ENCODE peak calls at places on chromosomes 1 and 21, in nine cellular contexts. One of them, this sample, is unnamed.

GRCh38 chr1:48292706-48293105 is 70.2 kb downstream of the SLC5A9 start:
- DNase-seq in PC-3: no peak
- DNase-seq in foreskin fibroblast: no peak
- DNase-seq in uterus: no peak
- DNase-seq in fibroblast of lung: no peak
- DNase-seq in choroid plexus epithelial cell: no peak
- DNase-seq in GM23338: no peak
- DNase-seq in cardiac muscle cell: no peak
- DNase-seq in progenitor cell of endocrine pancreas: no peak
- DNase-seq in this sample: no peak

GRCh38 chr21:35479529-35479928 is 430.4 kb upstream of the RUNX1 start:
- DNase-seq in PC-3: no peak
- DNase-seq in foreskin fibroblast: no peak
- DNase-seq in uterus: no peak
- DNase-seq in fibroblast of lung: no peak
- DNase-seq in choroid plexus epithelial cell: no peak
- DNase-seq in GM23338: no peak
- DNase-seq in cardiac muscle cell: no peak
- DNase-seq in progenitor cell of endocrine pancreas: no peak
- DNase-seq in this sample: no peak

GRCh38 chr1:162284206-162284955 is 92.3 kb downstream of the SPATA46 start:
- DNase-seq in PC-3: no peak
- DNase-seq in foreskin fibroblast: no peak
- DNase-seq in uterus: no peak
- DNase-seq in fibroblast of lung: peak; percentile 56
- DNase-seq in choroid plexus epithelial cell: peak; percentile 55
- DNase-seq in GM23338: no peak
- DNase-seq in cardiac muscle cell: peak; percentile 51
- DNase-seq in progenitor cell of endocrine pancreas: no peak
- DNase-seq in this sample: no peak

GRCh38 chr1:207910678-207911354 is at the start of gene CD34:
- DNase-seq in PC-3: no peak
- DNase-seq in foreskin fibroblast: no peak
- DNase-seq in uterus: peak; percentile 62
- DNase-seq in fibroblast of lung: peak; percentile 40
- DNase-seq in choroid plexus epithelial cell: no peak
- DNase-seq in GM23338: peak; percentile 73
- DNase-seq in cardiac muscle cell: peak; percentile 36
- DNase-seq in progenitor cell of endocrine pancreas: no peak
- DNase-seq in this sample: no peak

GRCh38 chr1:164622057-164622840 is 63.3 kb downstream of the PBX1 start:
- DNase-seq in PC-3: no peak
- DNase-seq in foreskin fibroblast: no peak
- DNase-seq in uterus: no peak
- DNase-seq in fibroblast of lung: no peak
- DNase-seq in choroid plexus epithelial cell: no peak
- DNase-seq in GM23338: no peak
- DNase-seq in cardiac muscle cell: peak; percentile 36
- DNase-seq in progenitor cell of endocrine pancreas: no peak
- DNase-seq in this sample: no peak

GRCh38 chr1:17052038-17052437 is 1.8 kb downstream of the SDHB start:
- DNase-seq in PC-3: no peak
- DNase-seq in foreskin fibroblast: no peak
- DNase-seq in uterus: no peak
- DNase-seq in fibroblast of lung: no peak
- DNase-seq in choroid plexus epithelial cell: no peak
- DNase-seq in GM23338: no peak
- DNase-seq in cardiac muscle cell: no peak
- DNase-seq in progenitor cell of endocrine pancreas: no peak
- DNase-seq in this sample: no peak

GRCh38 chr1:15762546-15762945 is 4.0 kb downstream of the FBLIM1 start:
- DNase-seq in PC-3: no peak
- DNase-seq in foreskin fibroblast: no peak
- DNase-seq in uterus: no peak
- DNase-seq in fibroblast of lung: no peak
- DNase-seq in choroid plexus epithelial cell: no peak
- DNase-seq in GM23338: peak; percentile 59
- DNase-seq in cardiac muscle cell: no peak
- DNase-seq in progenitor cell of endocrine pancreas: no peak
- DNase-seq in this sample: no peak

GRCh38 chr1:246506785-246507639 is at the start of gene SMYD3:
- DNase-seq in PC-3: peak; percentile 88
- DNase-seq in foreskin fibroblast: peak; percentile 75
- DNase-seq in uterus: peak; percentile 50
- DNase-seq in fibroblast of lung: peak; percentile 66
- DNase-seq in choroid plexus epithelial cell: peak; percentile 72
- DNase-seq in GM23338: peak; percentile 91
- DNase-seq in cardiac muscle cell: peak; percentile 82
- DNase-seq in progenitor cell of endocrine pancreas: peak; percentile 76
- DNase-seq in this sample: peak; percentile 37

GRCh38 chr1:15720861-15721260 is 15.2 kb upstream of the SLC25A34 start:
- DNase-seq in PC-3: no peak
- DNase-seq in foreskin fibroblast: no peak
- DNase-seq in uterus: no peak
- DNase-seq in fibroblast of lung: no peak
- DNase-seq in choroid plexus epithelial cell: no peak
- DNase-seq in GM23338: no peak
- DNase-seq in cardiac muscle cell: no peak
- DNase-seq in progenitor cell of endocrine pancreas: no peak
- DNase-seq in this sample: no peak

GRCh38 chr1:29542476-29543015 is 306.2 kb downstream of the PTPRU start:
- DNase-seq in PC-3: no peak
- DNase-seq in foreskin fibroblast: no peak
- DNase-seq in uterus: no peak
- DNase-seq in fibroblast of lung: no peak
- DNase-seq in choroid plexus epithelial cell: no peak
- DNase-seq in GM23338: no peak
- DNase-seq in cardiac muscle cell: no peak
- DNase-seq in progenitor cell of endocrine pancreas: no peak
- DNase-seq in this sample: no peak

GRCh38 chr1:173868266-173869107 is at the start of gene ZBTB37:
- DNase-seq in PC-3: peak; percentile 78
- DNase-seq in foreskin fibroblast: no peak
- DNase-seq in uterus: peak; percentile 81
- DNase-seq in fibroblast of lung: peak; percentile 68
- DNase-seq in choroid plexus epithelial cell: peak; percentile 35
- DNase-seq in GM23338: peak; percentile 99
- DNase-seq in cardiac muscle cell: peak; percentile 41
- DNase-seq in progenitor cell of endocrine pancreas: peak; percentile 97
- DNase-seq in this sample: peak; percentile 27

GRCh38 chr1:16013220-16013907 is 4.5 kb downstream of the HSPB7 start:
- DNase-seq in PC-3: peak; percentile 36
- DNase-seq in foreskin fibroblast: no peak
- DNase-seq in uterus: peak; percentile 91
- DNase-seq in fibroblast of lung: peak; percentile 86
- DNase-seq in choroid plexus epithelial cell: peak; percentile 89
- DNase-seq in GM23338: peak; percentile 90
- DNase-seq in cardiac muscle cell: peak; percentile 79
- DNase-seq in progenitor cell of endocrine pancreas: peak; percentile 49
- DNase-seq in this sample: no peak

DNA sequence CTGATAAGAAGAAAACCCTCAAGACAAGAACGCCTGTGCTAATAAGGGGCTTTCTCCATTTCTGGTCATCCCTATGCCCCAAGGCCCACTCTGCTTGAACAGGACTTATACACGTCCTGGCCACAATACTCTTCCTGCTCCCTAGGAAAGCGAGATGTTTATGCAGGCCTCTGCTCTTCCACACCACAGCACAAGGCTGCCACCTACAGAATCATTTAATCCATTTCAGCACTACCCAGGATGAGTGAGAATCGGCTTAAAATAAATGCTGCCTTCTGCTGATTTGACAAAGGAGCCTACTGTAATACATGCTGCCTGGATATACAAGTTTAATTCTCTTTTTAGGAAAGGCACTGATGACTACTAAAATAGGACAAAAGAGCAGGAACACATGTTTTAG is 29.4 kb downstream of the FRRS1 start:
- DNase-seq in PC-3: peak; percentile 61
- DNase-seq in foreskin fibroblast: peak; percentile 48
- DNase-seq in uterus: peak; percentile 28
- DNase-seq in fibroblast of lung: peak; percentile 68
- DNase-seq in choroid plexus epithelial cell: peak; percentile 91
- DNase-seq in GM23338: peak; percentile 82
- DNase-seq in cardiac muscle cell: peak; percentile 79
- DNase-seq in progenitor cell of endocrine pancreas: no peak
- DNase-seq in this sample: peak; percentile 15
- TF ChIP-seq CTCF in PC-3: peak; percentile 72
- TF ChIP-seq CTCF in foreskin fibroblast: peak; percentile 48
- TF ChIP-seq CTCF in uterus: peak; percentile 53
- TF ChIP-seq CTCF in fibroblast of lung: peak; percentile 56
- TF ChIP-seq CTCF in choroid plexus epithelial cell: peak; percentile 81
- TF ChIP-seq CTCF in GM23338: peak; percentile 76
- TF ChIP-seq CTCF in cardiac muscle cell: peak; percentile 54
- TF ChIP-seq CTCF in progenitor cell of endocrine pancreas: peak; percentile 53
- TF ChIP-seq CTCF in this sample: peak; percentile 46

GRCh38 chr1:171484760-171485374 is 463 bp upstream of the PRRC2C start:
- DNase-seq in PC-3: no peak
- DNase-seq in foreskin fibroblast: peak; percentile 7
- DNase-seq in uterus: peak; percentile 16
- DNase-seq in fibroblast of lung: no peak
- DNase-seq in choroid plexus epithelial cell: no peak
- DNase-seq in GM23338: no peak
- DNase-seq in cardiac muscle cell: no peak
- DNase-seq in progenitor cell of endocrine pancreas: no peak
- DNase-seq in this sample: no peak
- TF ChIP-seq CTCF in PC-3: peak; percentile 98
- TF ChIP-seq CTCF in foreskin fibroblast: no peak
- TF ChIP-seq CTCF in uterus: no peak
- TF ChIP-seq CTCF in fibroblast of lung: no peak
- TF ChIP-seq CTCF in choroid plexus epithelial cell: no peak
- TF ChIP-seq CTCF in GM23338: no peak
- TF ChIP-seq CTCF in cardiac muscle cell: no peak
- TF ChIP-seq CTCF in progenitor cell of endocrine pancreas: no peak
- TF ChIP-seq CTCF in this sample: no peak

GRCh38 chr1:2355408-2356261 is 35.7 kb downstream of the MORN1 start:
- DNase-seq in PC-3: no peak
- DNase-seq in foreskin fibroblast: no peak
- DNase-seq in uterus: no peak
- DNase-seq in fibroblast of lung: no peak
- DNase-seq in choroid plexus epithelial cell: no peak
- DNase-seq in GM23338: no peak
- DNase-seq in cardiac muscle cell: no peak
- DNase-seq in progenitor cell of endocrine pancreas: no peak
- DNase-seq in this sample: no peak

GRCh38 chr1:2353215-2353906 is 38.0 kb downstream of the MORN1 start:
- DNase-seq in PC-3: no peak
- DNase-seq in foreskin fibroblast: no peak
- DNase-seq in uterus: no peak
- DNase-seq in fibroblast of lung: no peak
- DNase-seq in choroid plexus epithelial cell: no peak
- DNase-seq in GM23338: no peak
- DNase-seq in cardiac muscle cell: no peak
- DNase-seq in progenitor cell of endocrine pancreas: no peak
- DNase-seq in this sample: no peak

GRCh38 chr1:2353907-2354438 is 37.4 kb downstream of the MORN1 start:
- DNase-seq in PC-3: no peak
- DNase-seq in foreskin fibroblast: no peak
- DNase-seq in uterus: no peak
- DNase-seq in fibroblast of lung: no peak
- DNase-seq in choroid plexus epithelial cell: no peak
- DNase-seq in GM23338: no peak
- DNase-seq in cardiac muscle cell: no peak
- DNase-seq in progenitor cell of endocrine pancreas: no peak
- DNase-seq in this sample: no peak

GRCh38 chr1:2356401-2356800 is 35.0 kb downstream of the MORN1 start:
- DNase-seq in PC-3: no peak
- DNase-seq in foreskin fibroblast: no peak
- DNase-seq in uterus: no peak
- DNase-seq in fibroblast of lung: no peak
- DNase-seq in choroid plexus epithelial cell: no peak
- DNase-seq in GM23338: no peak
- DNase-seq in cardiac muscle cell: no peak
- DNase-seq in progenitor cell of endocrine pancreas: no peak
- DNase-seq in this sample: no peak

GRCh38 chr1:2354511-2355407 is 36.6 kb downstream of the MORN1 start:
- DNase-seq in PC-3: no peak
- DNase-seq in foreskin fibroblast: no peak
- DNase-seq in uterus: no peak
- DNase-seq in fibroblast of lung: no peak
- DNase-seq in choroid plexus epithelial cell: peak; percentile 16
- DNase-seq in GM23338: no peak
- DNase-seq in cardiac muscle cell: no peak
- DNase-seq in progenitor cell of endocrine pancreas: no peak
- DNase-seq in this sample: no peak
- TF ChIP-seq CTCF in PC-3: no peak
- TF ChIP-seq CTCF in foreskin fibroblast: no peak
- TF ChIP-seq CTCF in uterus: no peak
- TF ChIP-seq CTCF in fibroblast of lung: no peak
- TF ChIP-seq CTCF in choroid plexus epithelial cell: no peak
- TF ChIP-seq CTCF in GM23338: no peak
- TF ChIP-seq CTCF in cardiac muscle cell: no peak
- TF ChIP-seq CTCF in progenitor cell of endocrine pancreas: no peak
- TF ChIP-seq CTCF in this sample: no peak

GRCh38 chr1:42477775-42478174 is 14.7 kb downstream of the CCDC30 start:
- DNase-seq in PC-3: no peak
- DNase-seq in foreskin fibroblast: no peak
- DNase-seq in uterus: no peak
- DNase-seq in fibroblast of lung: no peak
- DNase-seq in choroid plexus epithelial cell: no peak
- DNase-seq in GM23338: no peak
- DNase-seq in cardiac muscle cell: no peak
- DNase-seq in progenitor cell of endocrine pancreas: no peak
- DNase-seq in this sample: no peak

GRCh38 chr1:42480921-42481320 is 17.8 kb downstream of the CCDC30 start:
- DNase-seq in PC-3: no peak
- DNase-seq in foreskin fibroblast: no peak
- DNase-seq in uterus: no peak
- DNase-seq in fibroblast of lung: no peak
- DNase-seq in choroid plexus epithelial cell: no peak
- DNase-seq in GM23338: no peak
- DNase-seq in cardiac muscle cell: peak; percentile 2
- DNase-seq in progenitor cell of endocrine pancreas: no peak
- DNase-seq in this sample: no peak

GRCh38 chr1:42476605-42477004 is 13.5 kb downstream of the CCDC30 start:
- DNase-seq in PC-3: no peak
- DNase-seq in foreskin fibroblast: no peak
- DNase-seq in uterus: no peak
- DNase-seq in fibroblast of lung: no peak
- DNase-seq in choroid plexus epithelial cell: no peak
- DNase-seq in GM23338: no peak
- DNase-seq in cardiac muscle cell: no peak
- DNase-seq in progenitor cell of endocrine pancreas: no peak
- DNase-seq in this sample: no peak

GRCh38 chr1:42482635-42483153 is 19.6 kb downstream of the CCDC30 start:
- DNase-seq in PC-3: no peak
- DNase-seq in foreskin fibroblast: no peak
- DNase-seq in uterus: no peak
- DNase-seq in fibroblast of lung: peak; percentile 10
- DNase-seq in choroid plexus epithelial cell: no peak
- DNase-seq in GM23338: no peak
- DNase-seq in cardiac muscle cell: no peak
- DNase-seq in progenitor cell of endocrine pancreas: no peak
- DNase-seq in this sample: no peak

DNA sequence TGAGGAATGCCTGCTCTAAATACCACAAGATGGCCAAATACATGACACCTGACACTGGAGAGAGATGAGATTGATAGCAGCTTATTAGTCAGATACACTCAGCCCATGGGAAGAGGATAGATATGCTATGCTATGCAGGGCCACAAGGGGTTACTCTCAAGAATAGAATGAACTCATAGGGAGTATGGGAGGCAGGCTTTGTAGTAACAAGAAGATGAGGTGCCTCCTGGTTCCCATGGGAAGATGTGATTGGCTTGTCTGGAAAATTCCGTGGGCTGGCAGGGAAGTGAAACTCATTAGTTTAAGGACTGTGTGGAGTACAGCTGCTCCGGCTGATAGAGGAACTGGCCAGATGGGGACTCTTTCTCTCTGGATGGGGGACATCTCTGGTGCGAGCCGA is 16.5 kb downstream of the CCDC30 start:
- DNase-seq in PC-3: peak; percentile 55
- DNase-seq in foreskin fibroblast: no peak
- DNase-seq in uterus: no peak
- DNase-seq in fibroblast of lung: peak; percentile 30
- DNase-seq in choroid plexus epithelial cell: peak; percentile 17
- DNase-seq in GM23338: peak; percentile 89
- DNase-seq in cardiac muscle cell: peak; percentile 11
- DNase-seq in progenitor cell of endocrine pancreas: no peak
- DNase-seq in this sample: no peak
- TF ChIP-seq CTCF in PC-3: peak; percentile 47
- TF ChIP-seq CTCF in foreskin fibroblast: peak; percentile 11
- TF ChIP-seq CTCF in uterus: no peak
- TF ChIP-seq CTCF in fibroblast of lung: no peak
- TF ChIP-seq CTCF in choroid plexus epithelial cell: peak; percentile 17
- TF ChIP-seq CTCF in GM23338: peak; percentile 44
- TF ChIP-seq CTCF in cardiac muscle cell: peak; percentile 7
- TF ChIP-seq CTCF in progenitor cell of endocrine pancreas: no peak
- TF ChIP-seq CTCF in this sample: no peak

This sample was measured in AG09319.